ENCODE peak calls at places on chromosome 14, in five cellular contexts. J, E, O, U and C are unnamed samples.
A peak's percentile ranks its signal among the peaks of the same experiment; 100 is the strongest.

GRCh38 chr14:22099942-22100763 is 426.5 kb upstream of the OR4E1 start:
- DNase-seq in J (no peak), O (peak; percentile 10), E (peak; percentile 70), U (no peak), C (no peak)

GRCh38 chr14:77305696-77306095 is 15.0 kb downstream of the POMT2 start:
- DNase-seq in J (no peak), U (no peak), E (no peak), O (no peak), C (no peak)

GRCh38 chr14:59483360-59483759 is 848 bp downstream of the L3HYPDH start:
- DNase-seq in J (no peak), E (no peak), U (no peak), O (no peak), C (no peak)

GRCh38 chr14:20969336-20969735 is 14.0 kb downstream of the RNASE2 start:
- DNase-seq in E (no peak), U (no peak), O (no peak), J (no peak), C (no peak)

GRCh38 chr14:52748647-52749292 is 18.8 kb downstream of the STYX start:
- DNase-seq in J (no peak), E (no peak), U (no peak), O (no peak), C (no peak)

GRCh38 chr14:32254952-32255679 is 52.0 kb upstream of the RNU6-8 start:
- DNase-seq in U (no peak), J (no peak), O (peak; percentile 76), E (no peak), C (peak; percentile 15)

GRCh38 chr14:61525293-61526011 is 169.9 kb upstream of the HIF1A start:
- DNase-seq in E (no peak), J (peak; percentile 85), U (no peak), O (no peak), C (no peak)

GRCh38 chr14:33636715-33637114 is 314.2 kb downstream of the EGLN3 start:
- DNase-seq in O (no peak), J (no peak), U (no peak), E (no peak), C (no peak)

GRCh38 chr14:21526672-21527319 is 650 bp upstream of the SALL2 start:
- DNase-seq in J (no peak), U (no peak), E (peak; percentile 78), O (no peak), C (no peak)

GRCh38 chr14:72518809-72519377 is 375.0 kb downstream of the DPF3 start:
- DNase-seq in U (no peak), O (no peak), J (peak; percentile 77), E (no peak), C (peak; percentile 33)

GRCh38 chr14:97798204-97798603 is 1001.0 kb downstream of the VRK1 start:
- DNase-seq in E (no peak), J (no peak), O (no peak), U (no peak), C (no peak)

GRCh38 chr14:33165926-33166289 is 227.2 kb downstream of the NPAS3 start:
- DNase-seq in U (no peak), E (no peak), O (no peak), J (no peak), C (no peak)

GRCh38 chr14:50831704-50832130 is 755 bp upstream of the NIN start:
- DNase-seq in J (no peak), O (no peak), U (no peak), E (no peak), C (no peak)

GRCh38 chr14:64421166-64421565 is 33.0 kb downstream of the MTHFD1 start:
- DNase-seq in J (no peak), U (no peak), E (no peak), O (no peak), C (no peak)

GRCh38 chr14:24172871-24173281 is 996 bp downstream of the REC8 start:
- DNase-seq in E (no peak), U (no peak), J (no peak), O (peak; percentile 42), C (no peak)

GRCh38 chr14:32444262-32444661 is 115.2 kb downstream of the AKAP6 start:
- DNase-seq in O (no peak), E (no peak), U (no peak), J (no peak), C (no peak)

GRCh38 chr14:38873923-38874612 is 229.0 kb downstream of the SEC23A start:
- DNase-seq in O (no peak), U (no peak), J (no peak), E (no peak), C (no peak)

GRCh38 chr14:53723221-53723620 is 233.4 kb downstream of the BMP4 start:
- DNase-seq in O (no peak), J (no peak), E (no peak), U (no peak), C (no peak)

GRCh38 chr14:96264850-96265249 is 8.8 kb downstream of the BDKRB1 start:
- DNase-seq in O (no peak), U (no peak), J (no peak), E (no peak), C (no peak)

DNA sequence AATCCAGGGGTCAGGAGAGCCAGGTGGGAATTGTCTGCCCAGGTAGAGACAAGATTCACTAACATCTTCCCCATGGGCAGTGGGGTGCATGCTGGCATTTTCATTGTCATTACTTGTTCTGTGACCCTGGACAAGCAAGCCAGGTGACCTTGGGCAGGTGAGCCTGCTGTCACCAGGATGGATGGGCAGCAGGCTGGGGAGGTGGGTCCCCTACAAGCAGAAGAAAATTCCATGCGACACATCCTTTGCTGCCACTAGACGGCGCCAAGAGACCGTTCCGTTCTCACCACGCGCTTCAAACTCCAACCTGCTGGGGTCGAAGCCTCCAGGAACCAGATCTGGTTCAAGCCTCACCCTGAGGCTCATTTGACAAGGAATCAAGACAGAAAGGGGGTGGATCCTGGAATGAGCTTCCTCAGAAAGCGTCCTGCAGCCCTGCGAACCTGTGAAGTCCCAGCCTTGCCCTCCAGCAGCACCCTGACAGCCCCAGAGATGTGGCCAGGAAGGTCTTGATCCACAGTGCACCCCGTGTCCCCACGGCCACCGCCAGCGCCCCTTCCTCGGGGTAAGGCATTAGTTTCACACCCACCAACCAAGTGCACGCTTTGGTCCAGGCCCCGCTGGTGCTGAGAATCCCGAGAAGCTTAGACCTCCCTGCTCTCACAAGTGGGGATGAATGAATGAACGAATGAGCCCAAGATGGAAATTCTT is 3.2 kb upstream of the DYNC1H1 start:
- DNase-seq in O (peak; percentile 82), U (peak; percentile 66), J (peak; percentile 36), E (peak; percentile 70), C (no peak)
- TF ChIP-seq POLR2AphosphoS5 in O (no peak), U (no peak), J (no peak), E (no peak), C (no peak)

DNA sequence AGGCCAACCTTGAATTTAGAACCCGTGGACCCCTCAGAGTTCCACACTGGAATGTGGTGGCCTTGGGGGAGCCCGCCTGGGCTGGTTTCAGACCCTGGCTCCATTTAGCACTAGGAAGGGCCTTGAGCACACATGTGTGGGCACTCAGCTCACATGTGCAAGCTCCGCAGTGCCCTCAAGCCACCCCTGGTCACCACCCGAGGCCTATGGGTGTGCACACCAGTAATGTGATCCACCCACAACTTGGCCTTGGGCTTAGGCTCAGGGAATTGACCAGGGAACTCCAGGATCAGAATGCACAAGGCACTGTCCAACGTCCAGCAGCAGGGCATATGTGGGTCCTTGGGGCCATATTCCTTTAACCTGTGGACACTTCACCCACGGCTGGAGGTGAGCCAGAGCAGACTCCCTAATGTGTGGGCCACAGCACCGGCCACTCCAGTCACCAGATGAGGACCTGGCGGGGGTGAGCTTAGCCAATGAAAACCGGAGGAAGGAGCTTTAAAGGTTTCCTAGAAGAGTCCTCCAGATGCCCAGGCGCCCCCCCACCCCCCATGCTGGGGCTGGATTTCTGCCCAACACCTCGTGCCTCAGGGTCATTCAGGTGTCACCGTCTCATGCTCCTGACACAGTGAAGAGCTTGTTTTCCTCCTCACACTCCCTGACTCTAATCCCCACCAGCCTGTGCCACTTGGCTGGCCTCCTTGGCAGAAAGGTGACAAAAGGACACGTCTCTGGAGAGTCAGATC is 209.2 kb downstream of the ZFP36L1 start:
- DNase-seq in U (no peak), J (no peak), O (no peak), E (no peak), C (no peak)
- TF ChIP-seq TAF1 in U (no peak), J (no peak), O (no peak), E (no peak), C (no peak)

GRCh38 chr14:79280400-79280670 is 931.0 kb downstream of the DIO2 start:
- DNase-seq in U (no peak), E (no peak), J (no peak), O (no peak), C (no peak)
- TF ChIP-seq POLR2AphosphoS5 in U (no peak), E (no peak), J (no peak), O (no peak), C (no peak)

GRCh38 chr14:103574707-103575285 is 12.0 kb downstream of the COA8 start:
- DNase-seq in J (no peak), O (no peak), E (no peak), U (no peak), C (no peak)

GRCh38 chr14:103563089-103563620 is 395 bp downstream of the COA8 start:
- DNase-seq in E (no peak), J (no peak), O (no peak), U (peak; percentile 68), C (no peak)

GRCh38 chr14:103569436-103569835 is 6.7 kb downstream of the COA8 start:
- DNase-seq in J (no peak), U (no peak), O (no peak), E (no peak), C (no peak)

GRCh38 chr14:103574104-103574503 is 11.3 kb downstream of the COA8 start:
- DNase-seq in J (no peak), U (no peak), E (no peak), O (no peak), C (no peak)

GRCh38 chr14:103568952-103569351 is 6.2 kb downstream of the COA8 start:
- DNase-seq in U (no peak), J (no peak), E (no peak), O (no peak), C (no peak)
- TF ChIP-seq TAF1 in U (no peak), J (no peak), E (no peak), O (no peak), C (no peak)

GRCh38 chr14:68976160-68977067 is 2.7 kb downstream of the ACTN1 start:
- DNase-seq in E (no peak), U (no peak), O (peak; percentile 24), J (no peak), C (no peak)
- TF ChIP-seq POLR2AphosphoS5 in E (no peak), U (no peak), O (no peak), J (no peak), C (no peak)

GRCh38 chr14:91373591-91374245 is 43.9 kb downstream of the CCDC88C start:
- DNase-seq in J (peak; percentile 80), O (peak; percentile 55), U (peak; percentile 75), E (no peak), C (peak; percentile 68)
- TF ChIP-seq TAF1 in J (no peak), O (no peak), U (no peak), E (no peak), C (no peak)

GRCh38 chr14:104968541-104969401 is 9.4 kb downstream of the AHNAK2 start:
- DNase-seq in E (no peak), J (no peak), U (no peak), O (peak; percentile 51), C (no peak)

GRCh38 chr14:104967144-104967413 is 11.1 kb downstream of the AHNAK2 start:
- DNase-seq in O (no peak), E (no peak), U (no peak), J (no peak), C (no peak)

GRCh38 chr14:104968153-104968527 is 10.0 kb downstream of the AHNAK2 start:
- DNase-seq in E (no peak), U (no peak), O (peak; percentile 75), J (no peak), C (no peak)

GRCh38 chr14:104966261-104967143 is 11.7 kb downstream of the AHNAK2 start:
- DNase-seq in J (no peak), E (no peak), U (no peak), O (no peak), C (no peak)

GRCh38 chr14:104967414-104968152 is 10.6 kb downstream of the AHNAK2 start:
- DNase-seq in U (no peak), J (no peak), E (no peak), O (peak; percentile 51), C (no peak)
- TF ChIP-seq POLR2AphosphoS5 in U (no peak), J (no peak), E (no peak), O (no peak), C (no peak)